ENCODE peak calls at places on chromosomes 12 and 14, in eight cellular contexts. One of them, this sample, is unnamed.

GRCh38 chr14:104745431-104745830 is 7.5 kb upstream of the SIVA1 start:
- DNase-seq in A549: no peak
- DNase-seq in nephron progenitor cell: no peak
- DNase-seq in PC-9: no peak
- DNase-seq in MV-4-11: no peak
- DNase-seq in tibial artery: no peak
- DNase-seq in epithelial cell of prostate: no peak
- DNase-seq in HEK293T: no peak
- DNase-seq in this sample: no peak

GRCh38 chr12:65420941-65421340 is 142.5 kb downstream of the MSRB3 start:
- DNase-seq in tibial artery: no peak
- DNase-seq in MV-4-11: peak; percentile 83
- DNase-seq in nephron progenitor cell: no peak
- DNase-seq in A549: no peak
- DNase-seq in epithelial cell of prostate: no peak
- DNase-seq in HEK293T: no peak
- DNase-seq in PC-9: no peak
- DNase-seq in this sample: no peak

GRCh38 chr12:12983420-12984035 is 16.5 kb downstream of the HEBP1 start:
- DNase-seq in epithelial cell of prostate: no peak
- DNase-seq in nephron progenitor cell: no peak
- DNase-seq in HEK293T: peak; percentile 50
- DNase-seq in MV-4-11: peak; percentile 8
- DNase-seq in A549: peak; percentile 73
- DNase-seq in tibial artery: no peak
- DNase-seq in PC-9: peak; percentile 40
- DNase-seq in this sample: no peak

GRCh38 chr14:102571043-102571442 is 21.4 kb upstream of the RCOR1 start:
- DNase-seq in tibial artery: no peak
- DNase-seq in A549: no peak
- DNase-seq in epithelial cell of prostate: no peak
- DNase-seq in MV-4-11: no peak
- DNase-seq in HEK293T: no peak
- DNase-seq in nephron progenitor cell: no peak
- DNase-seq in PC-9: no peak
- DNase-seq in this sample: no peak

GRCh38 chr12:12016284-12017100 is 54.2 kb upstream of the BCL2L14 start:
- DNase-seq in A549: no peak
- DNase-seq in MV-4-11: no peak
- DNase-seq in epithelial cell of prostate: no peak
- DNase-seq in HEK293T: no peak
- DNase-seq in PC-9: no peak
- DNase-seq in nephron progenitor cell: no peak
- DNase-seq in tibial artery: no peak
- DNase-seq in this sample: no peak

GRCh38 chr14:72801381-72801812 is 92.5 kb downstream of the DPF3 start:
- DNase-seq in MV-4-11: no peak
- DNase-seq in nephron progenitor cell: no peak
- DNase-seq in PC-9: no peak
- DNase-seq in epithelial cell of prostate: peak; percentile 84
- DNase-seq in A549: peak; percentile 68
- DNase-seq in HEK293T: no peak
- DNase-seq in tibial artery: no peak
- DNase-seq in this sample: no peak

GRCh38 chr14:90510208-90510607 is 113.4 kb downstream of the CALM1 start:
- DNase-seq in nephron progenitor cell: no peak
- DNase-seq in tibial artery: no peak
- DNase-seq in MV-4-11: no peak
- DNase-seq in A549: no peak
- DNase-seq in PC-9: peak; percentile 57
- DNase-seq in HEK293T: no peak
- DNase-seq in epithelial cell of prostate: no peak
- DNase-seq in this sample: no peak

GRCh38 chr14:52875707-52876106 is 75.1 kb downstream of the FERMT2 start:
- DNase-seq in A549: no peak
- DNase-seq in nephron progenitor cell: no peak
- DNase-seq in MV-4-11: no peak
- DNase-seq in epithelial cell of prostate: no peak
- DNase-seq in HEK293T: no peak
- DNase-seq in PC-9: no peak
- DNase-seq in tibial artery: no peak
- DNase-seq in this sample: no peak

GRCh38 chr12:38954119-38954746 is 48.8 kb upstream of the CPNE8 start:
- DNase-seq in epithelial cell of prostate: no peak
- DNase-seq in nephron progenitor cell: no peak
- DNase-seq in A549: no peak
- DNase-seq in HEK293T: no peak
- DNase-seq in PC-9: no peak
- DNase-seq in MV-4-11: no peak
- DNase-seq in tibial artery: no peak
- DNase-seq in this sample: no peak

GRCh38 chr14:22796087-22796707 is 19.0 kb downstream of the SLC7A7 start:
- DNase-seq in PC-9: no peak
- DNase-seq in MV-4-11: no peak
- DNase-seq in epithelial cell of prostate: no peak
- DNase-seq in HEK293T: no peak
- DNase-seq in nephron progenitor cell: no peak
- DNase-seq in A549: no peak
- DNase-seq in tibial artery: no peak
- DNase-seq in this sample: no peak

GRCh38 chr14:73610692-73611091 is 1.6 kb upstream of the ACOT6 start:
- DNase-seq in A549: no peak
- DNase-seq in MV-4-11: no peak
- DNase-seq in tibial artery: no peak
- DNase-seq in nephron progenitor cell: no peak
- DNase-seq in epithelial cell of prostate: no peak
- DNase-seq in HEK293T: no peak
- DNase-seq in PC-9: peak; percentile 55
- DNase-seq in this sample: no peak

GRCh38 chr12:3046441-3047200 is 30.6 kb upstream of the TSPAN9 start:
- DNase-seq in MV-4-11: no peak
- DNase-seq in HEK293T: no peak
- DNase-seq in nephron progenitor cell: no peak
- DNase-seq in epithelial cell of prostate: no peak
- DNase-seq in A549: no peak
- DNase-seq in PC-9: peak; percentile 45
- DNase-seq in tibial artery: no peak
- DNase-seq in this sample: no peak

GRCh38 chr12:106030210-106031175 is 108.3 kb downstream of the NUAK1 start:
- DNase-seq in epithelial cell of prostate: peak; percentile 40
- DNase-seq in PC-9: peak; percentile 89
- DNase-seq in MV-4-11: peak; percentile 94
- DNase-seq in nephron progenitor cell: no peak
- DNase-seq in tibial artery: no peak
- DNase-seq in HEK293T: no peak
- DNase-seq in A549: peak; percentile 83
- DNase-seq in this sample: no peak

GRCh38 chr12:9363145-9363544 is 154.9 kb upstream of the PZP start:
- DNase-seq in MV-4-11: no peak
- DNase-seq in HEK293T: no peak
- DNase-seq in nephron progenitor cell: no peak
- DNase-seq in epithelial cell of prostate: peak; percentile 64
- DNase-seq in PC-9: no peak
- DNase-seq in A549: no peak
- DNase-seq in tibial artery: no peak
- DNase-seq in this sample: no peak

GRCh38 chr14:91114079-91115065 is 499 bp downstream of the DGLUCY start:
- DNase-seq in A549: no peak
- DNase-seq in MV-4-11: peak; percentile 85
- DNase-seq in HEK293T: no peak
- DNase-seq in tibial artery: peak; percentile 51
- DNase-seq in PC-9: peak; percentile 35
- DNase-seq in epithelial cell of prostate: no peak
- DNase-seq in nephron progenitor cell: peak; percentile 71
- DNase-seq in this sample: no peak

This sample was measured in D721Med.